ENCODE peak calls at places on chromosomes 3 and 15, in four cellular contexts. Q is stomach, I is NCI-H1694, S is NCI-H1105. C is an unnamed sample.

GRCh38 chr3:4898454-4899313 is 80.6 kb upstream of the BHLHE40 start:
- DNase-seq in I (no peak), Q (no peak), S (no peak), C (no peak)

GRCh38 chr15:38647683-38648082 is 83.1 kb upstream of the RASGRP1 start:
- DNase-seq in S (no peak), Q (no peak), I (peak; percentile 28), C (no peak)

GRCh38 chr15:33424025-33424424 is 113.3 kb downstream of the RYR3 start:
- DNase-seq in Q (no peak), I (no peak), S (no peak), C (no peak)

GRCh38 chr3:50671331-50671730 is 3.4 kb upstream of the DOCK3 start:
- DNase-seq in Q (no peak), S (peak; percentile 77), I (no peak), C (no peak)

GRCh38 chr3:30180305-30181275 is 425.8 kb upstream of the TGFBR2 start:
- DNase-seq in I (no peak), Q (no peak), S (no peak), C (no peak)

GRCh38 chr3:70516081-70516480 is 203.6 kb upstream of the MDFIC2 start:
- DNase-seq in Q (no peak), I (no peak), S (no peak), C (no peak)

GRCh38 chr15:42286445-42287029 is 13.3 kb upstream of the TMEM87A start:
- DNase-seq in I (no peak), Q (no peak), S (no peak), C (peak; percentile 57)

GRCh38 chr3:136839556-136839931 is 20.6 kb downstream of the SLC35G2 start:
- DNase-seq in S (no peak), Q (no peak), I (no peak), C (no peak)

GRCh38 chr3:142808103-142808917 is 80.6 kb downstream of the PCOLCE2 start:
- DNase-seq in I (no peak), S (no peak), Q (no peak), C (no peak)

GRCh38 chr3:150757768-150758167 is 5.2 kb downstream of the SIAH2 start:
- DNase-seq in Q (no peak), I (no peak), S (no peak), C (no peak)

GRCh38 chr3:87309601-87310000 is 33.2 kb upstream of the POU1F1 start:
- DNase-seq in S (no peak), I (no peak), Q (no peak), C (no peak)

GRCh38 chr3:15428539-15428938 is 1.1 kb downstream of the EAF1 start:
- DNase-seq in S (no peak), I (no peak), Q (no peak), C (no peak)

GRCh38 chr3:10745392-10745791 is 70.6 kb upstream of the SLC6A11 start:
- DNase-seq in Q (no peak), S (no peak), I (no peak), C (no peak)

GRCh38 chr15:37095197-37095992 is 5.0 kb downstream of the MEIS2 start:
- DNase-seq in I (no peak), S (no peak), Q (no peak), C (no peak)

GRCh38 chr15:66768984-66769383 is 66.9 kb downstream of the SMAD6 start:
- DNase-seq in S (no peak), I (no peak), Q (no peak), C (no peak)

GRCh38 chr3:25728101-25728500 is 55.1 kb downstream of the NGLY1 start:
- DNase-seq in Q (no peak), I (peak; percentile 9), S (no peak), C (no peak)

GRCh38 chr3:182796310-182796709 is 3.0 kb downstream of the ATP11B start:
- DNase-seq in I (no peak), S (no peak), Q (no peak), C (no peak)

GRCh38 chr3:196650740-196651311 is 11.3 kb downstream of the NRROS start:
- DNase-seq in I (no peak), Q (peak; percentile 39), S (no peak), C (no peak)

GRCh38 chr3:17730318-17730967 is 12.0 kb downstream of the TBC1D5 start:
- DNase-seq in S (no peak), I (no peak), Q (no peak), C (peak; percentile 62)

GRCh38 chr3:151328298-151329036 is 882 bp downstream of the P2RY13 start:
- DNase-seq in I (no peak), S (no peak), Q (no peak), C (no peak)

GRCh38 chr3:192212335-192212734 is 515.0 kb downstream of the FGF12 start:
- DNase-seq in I (no peak), Q (no peak), S (no peak), C (no peak)

GRCh38 chr15:63576441-63576840 is 20.7 kb upstream of the FBXL22 start:
- DNase-seq in I (no peak), Q (no peak), S (no peak), C (no peak)

GRCh38 chr3:157789162-157789561 is 285.9 kb upstream of the VEPH1 start:
- DNase-seq in Q (no peak), S (no peak), I (no peak), C (no peak)

GRCh38 chr3:155416500-155417118 is 123.1 kb upstream of the STRIT1 start:
- DNase-seq in S (no peak), I (no peak), Q (no peak), C (no peak)

GRCh38 chr3:62710761-62711160 is 164.5 kb downstream of the CADPS start:
- DNase-seq in I (no peak), Q (no peak), S (no peak), C (no peak)

GRCh38 chr15:73323956-73324355 is 44.8 kb downstream of the HCN4 start:
- DNase-seq in Q (no peak), S (no peak), I (no peak), C (no peak)

GRCh38 chr3:45124956-45125355 is 21.2 kb downstream of the CDCP1 start:
- DNase-seq in S (no peak), Q (no peak), I (no peak), C (no peak)

GRCh38 chr3:134066539-134067310 is 37.0 kb upstream of the SLCO2A1 start:
- DNase-seq in Q (peak; percentile 46), I (no peak), S (no peak), C (peak; percentile 43)

GRCh38 chr3:98885851-98886250 is 15.6 kb downstream of the DCBLD2 start:
- DNase-seq in Q (no peak), S (no peak), I (no peak), C (no peak)

GRCh38 chr15:40281057-40281850 is 1.6 kb downstream of the ANKRD63 start:
- DNase-seq in S (no peak), Q (no peak), I (no peak), C (no peak)

GRCh38 chr15:98823012-98823458 is 174.7 kb downstream of the IGF1R start:
- DNase-seq in I (no peak), Q (no peak), S (no peak), C (no peak)

GRCh38 chr15:80789836-80790235 is 10.7 kb downstream of the CEMIP start:
- DNase-seq in I (no peak), S (no peak), Q (no peak), C (no peak)

GRCh38 chr15:31157644-31158069 is 56.1 kb upstream of the TRPM1 start:
- DNase-seq in Q (peak; percentile 57), S (no peak), I (no peak), C (peak; percentile 95)

GRCh38 chr3:133833880-133834620 is 28.4 kb downstream of the SRPRB start:
- DNase-seq in S (no peak), Q (no peak), I (no peak), C (no peak)

GRCh38 chr3:42369304-42369703 is 41.1 kb downstream of the LYZL4 start:
- DNase-seq in Q (peak; percentile 26), S (peak; percentile 2), I (no peak), C (no peak)

GRCh38 chr3:45781271-45781670 is 15.1 kb downstream of the SLC6A20 start:
- DNase-seq in Q (peak; percentile 17), S (no peak), I (no peak), C (no peak)

GRCh38 chr15:84953136-84953535 is 28.5 kb upstream of the PDE8A start:
- DNase-seq in S (no peak), Q (no peak), I (no peak), C (no peak)